ENCODE peak calls at places on chromosomes 1 and 21, in nine cellular contexts. A is foreskin keratinocyte, M is brain microvascular endothelial cell, R is HFFc6, X is neural crest cell, Y is AG04450, H is psoas muscle, V is heart left ventricle, T is GM13976. D is an unnamed sample.
A peak's percentile ranks its signal among the peaks of the same experiment; 100 is the strongest.

GRCh38 chr1:24751833-24752232 is 6.6 kb downstream of the CLIC4 start:
- DNase-seq in M (no peak), X (no peak), R (no peak), T (no peak), A (no peak), V (no peak), Y (no peak), H (no peak), D (no peak)

GRCh38 chr1:209430821-209431259 is 152.7 kb upstream of the CAMK1G start:
- DNase-seq in A (no peak), H (no peak), X (no peak), V (no peak), M (no peak), R (no peak), T (no peak), Y (no peak), D (no peak)

GRCh38 chr1:211606327-211606913 is 27.5 kb upstream of the SLC30A1 start:
- DNase-seq in H (no peak), Y (no peak), A (no peak), X (no peak), M (no peak), T (peak; percentile 69), V (no peak), R (no peak), D (no peak)

GRCh38 chr1:25559996-25560395 is 16.6 kb downstream of the LDLRAP1 start:
- DNase-seq in T (no peak), H (peak; percentile 29), Y (no peak), V (no peak), R (no peak), M (no peak), A (no peak), X (no peak), D (no peak)

GRCh38 chr1:8822383-8823294 is 5.2 kb upstream of the RERE start:
- DNase-seq in Y (peak; percentile 59), V (no peak), R (peak; percentile 97), T (no peak), H (no peak), X (no peak), M (peak; percentile 73), A (peak; percentile 66), D (peak; percentile 6)

GRCh38 chr21:45015469-45015860 is 58.9 kb upstream of the ADARB1 start:
- DNase-seq in T (no peak), R (no peak), M (no peak), V (peak; percentile 49), A (no peak), X (no peak), Y (no peak), H (peak; percentile 38), D (no peak)

GRCh38 chr1:65027699-65028358 is 61.5 kb upstream of the JAK1 start:
- DNase-seq in X (no peak), T (no peak), M (no peak), H (peak; percentile 82), A (no peak), V (peak; percentile 78), R (no peak), Y (no peak), D (no peak)

GRCh38 chr1:112797221-112797620 is 82.1 kb upstream of the PPM1J start:
- DNase-seq in M (no peak), X (no peak), Y (no peak), T (no peak), H (no peak), V (no peak), A (no peak), R (no peak), D (no peak)

GRCh38 chr1:209202826-209203439 is 380.6 kb upstream of the CAMK1G start:
- DNase-seq in M (peak; percentile 22), V (no peak), Y (peak; percentile 27), X (peak; percentile 36), H (no peak), T (peak; percentile 62), R (peak; percentile 34), A (no peak), D (peak; percentile 43)

GRCh38 chr1:15154480-15155036 is 1.0 kb downstream of the TMEM51 start:
- DNase-seq in H (peak; percentile 54), Y (no peak), R (no peak), X (peak; percentile 9), A (no peak), V (no peak), T (peak; percentile 44), M (peak; percentile 22), D (peak; percentile 42)

GRCh38 chr1:96840396-96840795 is 118.8 kb downstream of the PTBP2 start:
- DNase-seq in H (no peak), Y (no peak), X (no peak), V (no peak), R (no peak), T (no peak), M (no peak), A (no peak), D (no peak)
- TF ChIP-seq CTCF in H (no peak), Y (no peak), X (no peak), V (no peak), R (no peak), T (no peak), M (no peak), A (no peak), D (no peak)

GRCh38 chr1:12244078-12244477 is 14.2 kb downstream of the VPS13D start:
- DNase-seq in T (peak; percentile 32), Y (no peak), M (no peak), A (no peak), H (no peak), X (no peak), V (no peak), R (no peak), D (no peak)
- TF ChIP-seq CTCF in T (peak; percentile 26), Y (peak; percentile 41), M (peak; percentile 65), A (peak; percentile 60), H (no peak), X (peak; percentile 50), V (no peak), R (peak; percentile 62), D (no peak)

DNA sequence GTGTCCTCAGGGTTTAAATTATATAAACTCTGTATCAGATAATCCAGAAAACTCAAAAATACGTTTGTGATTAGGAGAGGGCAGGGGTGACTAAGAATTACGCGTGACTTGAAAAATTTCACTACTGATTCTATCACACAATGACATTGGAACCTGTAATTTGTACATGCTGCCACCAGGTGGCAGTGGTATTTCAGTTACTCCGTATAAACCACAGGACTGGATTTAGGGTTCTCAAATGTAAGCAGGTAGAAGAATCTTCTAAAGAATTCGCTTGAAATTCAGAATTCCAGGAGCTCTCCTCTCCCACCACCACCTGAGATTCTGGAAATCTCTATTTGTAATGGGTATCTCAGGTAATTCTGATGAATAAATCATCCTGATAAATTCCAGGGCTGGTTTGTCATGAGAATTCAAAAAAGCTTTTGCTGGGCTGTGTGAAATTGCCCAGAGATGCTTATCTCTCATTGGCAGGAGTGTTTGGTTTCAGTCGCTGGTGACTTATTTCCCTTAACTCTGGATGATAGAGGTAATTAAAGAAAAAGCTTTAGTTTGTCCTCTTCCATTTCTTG is 1.7 kb upstream of the KRTAP7-1 start:
- DNase-seq in Y (no peak), M (peak; percentile 8), X (peak; percentile 12), H (no peak), T (peak; percentile 29), V (no peak), R (no peak), A (no peak), D (no peak)
- TF ChIP-seq CTCF in Y (peak; percentile 12), M (peak; percentile 47), X (peak; percentile 72), H (peak; percentile 25), T (peak; percentile 45), V (peak; percentile 17), R (peak; percentile 73), A (peak; percentile 71), D (no peak)

DNA sequence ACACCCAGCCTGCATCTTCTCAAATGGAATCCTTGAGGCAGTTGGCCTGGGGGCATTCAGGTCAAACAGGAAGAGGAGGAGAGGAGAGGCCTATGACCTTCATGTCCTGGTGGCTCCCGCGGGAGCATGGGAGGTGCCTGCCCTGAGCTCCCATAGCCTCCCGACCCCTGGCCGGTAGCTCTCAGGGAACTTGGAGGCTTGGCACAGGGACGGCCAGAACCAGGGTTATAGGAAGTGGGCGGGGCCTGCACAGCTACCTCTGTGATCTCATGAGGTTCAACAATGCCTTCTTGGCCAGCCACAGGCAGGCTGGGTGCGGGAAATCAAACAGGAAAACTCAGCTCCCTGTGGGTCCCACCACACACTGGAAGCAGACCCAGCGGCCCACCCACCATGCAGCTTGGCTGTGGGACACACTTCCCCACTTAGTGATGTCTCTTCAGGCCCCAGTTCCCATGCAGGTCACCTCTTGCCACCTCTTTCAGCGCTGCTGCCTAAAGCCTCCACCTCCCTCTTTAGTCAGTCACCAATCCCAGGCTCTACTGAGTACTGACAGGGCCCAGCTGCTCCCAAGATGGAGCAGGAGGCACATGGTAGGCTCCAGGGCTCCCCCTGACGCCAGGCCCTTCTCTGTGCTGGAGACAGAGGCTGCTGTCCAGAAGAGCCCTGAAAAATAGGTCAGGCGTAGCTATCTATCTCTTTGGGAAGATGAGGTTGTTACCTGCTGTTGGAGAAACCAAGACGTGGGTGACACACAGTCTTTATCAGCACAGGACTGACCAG is at the start of gene SLFNL1:
- DNase-seq in R (peak; percentile 19), Y (peak; percentile 30), M (no peak), X (no peak), V (no peak), H (no peak), A (no peak), T (no peak), D (no peak)
- TF ChIP-seq CTCF in R (no peak), Y (peak; percentile 47), M (peak; percentile 38), X (no peak), V (no peak), H (no peak), A (peak; percentile 10), T (no peak), D (no peak)

GRCh38 chr1:200890818-200891773 is 3.6 kb upstream of the INAVA start:
- DNase-seq in H (no peak), T (peak; percentile 71), V (no peak), X (peak; percentile 70), R (no peak), Y (no peak), A (no peak), M (peak; percentile 24), D (peak; percentile 83)
- TF ChIP-seq CTCF in H (no peak), T (peak; percentile 57), V (no peak), X (peak; percentile 76), R (peak; percentile 60), Y (peak; percentile 53), A (peak; percentile 67), M (peak; percentile 78), D (peak; percentile 65)

GRCh38 chr1:246246430-246246829 is 260.6 kb downstream of the SMYD3 start:
- DNase-seq in H (no peak), T (no peak), M (no peak), Y (no peak), X (no peak), V (no peak), A (no peak), R (no peak), D (no peak)
- TF ChIP-seq CTCF in H (no peak), T (no peak), M (no peak), Y (no peak), X (no peak), V (no peak), A (peak; percentile 36), R (peak; percentile 62), D (no peak)

GRCh38 chr1:229102741-229103480 is 168.0 kb upstream of the RAB4A start:
- DNase-seq in R (no peak), A (no peak), V (no peak), Y (no peak), T (no peak), H (no peak), M (no peak), X (no peak), D (no peak)
- TF ChIP-seq CTCF in R (no peak), A (no peak), V (no peak), Y (no peak), T (no peak), H (no peak), M (no peak), X (peak; percentile 14), D (no peak)

GRCh38 chr1:235079443-235079967 is 49.1 kb downstream of the TOMM20 start:
- DNase-seq in X (no peak), H (peak; percentile 62), A (peak; percentile 95), V (peak; percentile 66), T (peak; percentile 60), Y (no peak), R (no peak), M (no peak), D (peak; percentile 94)
- TF ChIP-seq CTCF in X (no peak), H (no peak), A (no peak), V (no peak), T (no peak), Y (no peak), R (no peak), M (no peak), D (no peak)

D was measured in Calu3.